ENCODE peak calls at places on chromosomes 6 and 20, in four cellular contexts. R, Z, M and L are unnamed samples.
A peak's percentile ranks its signal among the peaks of the same experiment; 100 is the strongest.

GRCh38 chr20:37567671-37568588 is 40.3 kb upstream of the BLCAP start:
- DNase-seq in M (peak; percentile 34), R (no peak), Z (no peak), L (no peak)

GRCh38 chr6:109059591-109060021 is 35.0 kb downstream of the SESN1 start:
- DNase-seq in R (no peak), M (no peak), Z (no peak), L (no peak)

GRCh38 chr6:157124855-157125254 is 198.5 kb downstream of the TMEM242 start:
- DNase-seq in Z (peak; percentile 55), M (no peak), R (no peak), L (no peak)

GRCh38 chr20:7010584-7010983 is 243.1 kb downstream of the BMP2 start:
- DNase-seq in M (no peak), R (no peak), Z (no peak), L (no peak)

GRCh38 chr20:43994486-43995100 is 79.9 kb downstream of the TOX2 start:
- DNase-seq in M (no peak), R (no peak), Z (no peak), L (no peak)

GRCh38 chr20:9025643-9026042 is 43.2 kb upstream of the PLCB4 start:
- DNase-seq in M (no peak), Z (no peak), R (no peak), L (no peak)

GRCh38 chr6:93418113-93418447 is 1.3 kb downstream of the EPHA7 start:
- DNase-seq in Z (no peak), R (no peak), M (no peak), L (no peak)

GRCh38 chr6:112912351-112913101 is 565.4 kb downstream of the RFPL4B start:
- DNase-seq in R (no peak), M (no peak), Z (no peak), L (no peak)

GRCh38 chr6:106894978-106895702 is 79.4 kb downstream of the CD24 start:
- DNase-seq in M (no peak), Z (no peak), R (no peak), L (no peak)

GRCh38 chr6:28643017-28643740 is 117.5 kb downstream of the GPX5 start:
- DNase-seq in M (peak; percentile 48), Z (peak; percentile 5), R (no peak), L (no peak)